ENCODE peak calls at places on chromosome 7, in seven cellular contexts. M is fibroblast of lung, H is neuronal stem cell, D is mammary epithelial cell, X is K562, J is neural progenitor cell, T is GM23248. S is an unnamed sample.

GRCh38 chr7:95863-96260 is 96.5 kb upstream of the FAM20C start:
- DNase-seq in M (peak; percentile 64), H (no peak), D (no peak), X (no peak), J (no peak), T (no peak), S (no peak)

GRCh38 chr7:5423844-5424688 is 432 bp upstream of the TNRC18 start:
- DNase-seq in M (peak; percentile 98), H (peak; percentile 99), D (peak; percentile 97), X (peak; percentile 97), J (peak; percentile 98), T (peak; percentile 100), S (peak; percentile 97)

GRCh38 chr7:99191869-99192596 is 15.9 kb downstream of the KPNA7 start:
- DNase-seq in M (no peak), H (no peak), D (no peak), X (no peak), J (no peak), T (no peak), S (no peak)

GRCh38 chr7:148697256-148697841 is 1.4 kb upstream of the CUL1 start:
- DNase-seq in M (peak; percentile 44), H (no peak), D (no peak), X (peak; percentile 40), J (no peak), T (peak; percentile 56), S (peak; percentile 25)

GRCh38 chr7:38398725-38399321 is 125.4 kb upstream of the TARP start:
- DNase-seq in M (peak; percentile 34), H (peak; percentile 31), D (peak; percentile 5), X (peak; percentile 44), J (peak; percentile 74), T (peak; percentile 75), S (peak; percentile 33)

GRCh38 chr7:114530074-114530611 is 115.5 kb downstream of the FOXP2 start:
- DNase-seq in M (peak; percentile 13), H (no peak), D (no peak), X (no peak), J (no peak), T (peak; percentile 33), S (no peak)

GRCh38 chr7:55177589-55178261 is 158.9 kb downstream of the EGFR start:
- DNase-seq in M (peak; percentile 62), H (no peak), D (no peak), X (no peak), J (no peak), T (no peak), S (no peak)

GRCh38 chr7:33757563-33758165 is 147.7 kb upstream of the BMPER start:
- DNase-seq in M (peak; percentile 35), H (peak; percentile 40), D (peak; percentile 10), X (peak; percentile 22), J (peak; percentile 66), T (peak; percentile 65), S (peak; percentile 42)

GRCh38 chr7:121360564-121360963 is 31.8 kb downstream of the WNT16 start:
- DNase-seq in M (no peak), H (no peak), D (no peak), X (no peak), J (no peak), T (no peak), S (no peak)

GRCh38 chr7:100764841-100765240 is 31.4 kb downstream of the ZAN start:
- DNase-seq in M (no peak), H (no peak), D (no peak), X (no peak), J (no peak), T (no peak), S (no peak)

GRCh38 chr7:111239437-111239836 is 148.5 kb downstream of the LRRN3 start:
- DNase-seq in M (no peak), H (no peak), D (no peak), X (no peak), J (no peak), T (no peak), S (no peak)

GRCh38 chr7:135333196-135333595 is 99.6 kb downstream of the STRA8 start:
- DNase-seq in M (peak; percentile 30), H (no peak), D (peak; percentile 97), X (no peak), J (no peak), T (peak; percentile 51), S (no peak)

GRCh38 chr7:42186181-42186580 is 50.8 kb downstream of the GLI3 start:
- DNase-seq in M (no peak), H (no peak), D (no peak), X (no peak), J (peak; percentile 59), T (no peak), S (no peak)

GRCh38 chr7:28435732-28436378 is 23.5 kb downstream of the CREB5 start:
- DNase-seq in M (no peak), H (no peak), D (no peak), X (no peak), J (no peak), T (no peak), S (no peak)

GRCh38 chr7:41814888-41815287 is 112.0 kb upstream of the INHBA start:
- DNase-seq in M (no peak), H (no peak), D (no peak), X (no peak), J (no peak), T (no peak), S (no peak)

GRCh38 chr7:38070718-38071117 is 107.3 kb upstream of the STARD3NL start:
- DNase-seq in M (peak; percentile 27), H (peak; percentile 8), D (no peak), X (peak; percentile 35), J (peak; percentile 48), T (peak; percentile 39), S (no peak)

GRCh38 chr7:116340201-116340847 is 130.0 kb downstream of the TES start:
- DNase-seq in M (peak; percentile 69), H (no peak), D (no peak), X (no peak), J (no peak), T (no peak), S (no peak)

GRCh38 chr7:155374276-155375252 is 76.9 kb downstream of the INSIG1 start:
- DNase-seq in M (no peak), H (no peak), D (no peak), X (no peak), J (peak; percentile 63), T (no peak), S (no peak)

GRCh38 chr7:15684834-15685233 is 1.6 kb downstream of the MEOX2 start:
- DNase-seq in M (no peak), H (peak; percentile 20), D (no peak), X (no peak), J (peak; percentile 61), T (peak; percentile 3), S (no peak)

GRCh38 chr7:52257890-52258289 is 777.5 kb upstream of the POM121L12 start:
- DNase-seq in M (no peak), H (no peak), D (no peak), X (no peak), J (no peak), T (no peak), S (no peak)

GRCh38 chr7:117484988-117485655 is 5.3 kb downstream of the CFTR start:
- DNase-seq in M (no peak), H (no peak), D (no peak), X (no peak), J (peak; percentile 13), T (no peak), S (no peak)

GRCh38 chr7:5248201-5248885 is 34.4 kb upstream of the SLC29A4 start:
- DNase-seq in M (no peak), H (no peak), D (no peak), X (peak; percentile 34), J (no peak), T (no peak), S (peak; percentile 47)

GRCh38 chr7:118080947-118081346 is 103.0 kb upstream of the LSM8 start:
- DNase-seq in M (peak; percentile 85), H (no peak), D (peak; percentile 96), X (peak; percentile 75), J (no peak), T (peak; percentile 63), S (peak; percentile 25)

GRCh38 chr7:10802011-10802410 is 171.7 kb upstream of the PHF14 start:
- DNase-seq in M (no peak), H (no peak), D (peak; percentile 48), X (no peak), J (no peak), T (no peak), S (no peak)
- H3K9ac ChIP-seq in M (no peak overlapping the region), H (no peak overlapping the region), D (peak overlapping the region; percentile 17), X (no peak overlapping the region), J (no peak overlapping the region), T (no peak overlapping the region), S (no peak overlapping the region)

DNA sequence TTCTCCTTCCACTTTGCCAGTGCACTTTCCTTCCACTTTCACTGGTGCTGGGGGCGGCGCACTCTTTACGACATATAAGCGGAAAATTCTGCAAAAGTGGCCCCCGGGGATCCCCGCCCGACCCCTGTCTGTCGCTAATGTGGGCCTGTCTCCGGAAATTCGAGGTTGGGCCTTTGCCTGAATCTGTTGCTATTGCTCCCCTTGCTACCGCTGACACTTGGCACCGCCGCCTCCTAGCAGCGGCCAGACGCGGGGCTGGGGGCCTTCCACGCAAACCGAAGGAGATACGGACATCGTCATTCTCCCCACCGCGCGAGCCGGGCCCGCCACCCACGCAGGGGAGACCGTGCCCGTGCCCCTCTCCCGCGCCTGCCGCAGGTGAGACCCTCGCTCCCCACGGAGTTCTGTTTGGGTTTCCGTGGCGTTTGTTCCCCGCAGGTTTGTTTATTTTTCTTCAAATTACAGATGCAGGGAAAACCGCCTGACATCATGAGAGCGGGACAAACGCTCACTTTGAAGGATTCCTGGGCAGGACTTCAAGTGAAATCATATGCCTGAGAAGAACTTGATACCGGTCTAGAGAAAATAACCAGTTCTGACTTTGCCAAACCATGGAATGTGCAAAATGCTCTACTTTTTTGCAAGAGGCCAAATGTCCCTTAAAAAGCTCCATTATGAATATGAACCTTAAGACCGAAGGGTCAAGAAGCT is 5.0 kb downstream of the TWIST1 start:
- DNase-seq in M (peak; percentile 87), H (peak; percentile 38), D (no peak), X (no peak), J (peak; percentile 63), T (peak; percentile 74), S (no peak)
- H3K4me3 ChIP-seq in M (no peak overlapping the region), H (no peak overlapping the region), D (no peak overlapping the region), X (no peak overlapping the region), J (no peak overlapping the region), T (peak overlapping the region; percentile 88), S (no peak overlapping the region)

GRCh38 chr7:128871050-128871449 is 8.4 kb downstream of the ATP6V1F start:
- DNase-seq in M (no peak), H (no peak), D (no peak), X (no peak), J (no peak), T (no peak), S (no peak)

GRCh38 chr7:128868624-128869137 is 6.0 kb downstream of the ATP6V1F start:
- DNase-seq in M (no peak), H (no peak), D (no peak), X (no peak), J (no peak), T (peak; percentile 17), S (no peak)

GRCh38 chr7:128869944-128870285 is 7.3 kb downstream of the ATP6V1F start:
- DNase-seq in M (no peak), H (peak; percentile 32), D (no peak), X (no peak), J (peak; percentile 68), T (peak; percentile 18), S (no peak)

GRCh38 chr7:128867842-128868623 is 5.4 kb downstream of the ATP6V1F start:
- DNase-seq in M (peak; percentile 42), H (no peak), D (no peak), X (no peak), J (no peak), T (no peak), S (peak; percentile 48)

GRCh38 chr7:128869138-128869943 is 6.7 kb downstream of the ATP6V1F start:
- DNase-seq in M (peak; percentile 42), H (peak; percentile 59), D (peak; percentile 36), X (no peak), J (peak; percentile 88), T (peak; percentile 72), S (peak; percentile 60)
- H3K27ac ChIP-seq in M (no peak overlapping the region), H (no peak overlapping the region), D (no peak overlapping the region), X (no peak overlapping the region), J (no peak overlapping the region), T (no peak overlapping the region), S (peak overlapping the region; percentile 61)

GRCh38 chr7:74219416-74219815 is 9.6 kb downstream of the LAT2 start:
- DNase-seq in M (no peak), H (no peak), D (no peak), X (no peak), J (no peak), T (no peak), S (no peak)
- H3K9ac ChIP-seq in M (no peak overlapping the region), H (no peak overlapping the region), D (no peak overlapping the region), X (peak overlapping the region; percentile 37), J (no peak overlapping the region), T (no peak overlapping the region), S (no peak overlapping the region)

S was measured in colonic mucosa.